ENCODE peak calls at places on chromosomes 11 and 22, in five cellular contexts. V, X, O, F and Y are unnamed samples.

GRCh38 chr11:46894961-46895360 is 23.4 kb downstream of the LRP4 start:
- DNase-seq in O (no peak), F (no peak), X (no peak), V (no peak), Y (no peak)

GRCh38 chr11:106608677-106609076 is 409.6 kb downstream of the GUCY1A2 start:
- DNase-seq in O (no peak), F (no peak), X (peak), V (no peak), Y (peak)

GRCh38 chr11:26766996-26767395 is 45.1 kb upstream of the SLC5A12 start:
- DNase-seq in O (no peak), X (no peak), V (no peak), F (no peak), Y (no peak)

GRCh38 chr22:27377501-27377900 is 424.1 kb downstream of the MN1 start:
- DNase-seq in V (no peak), F (no peak), X (peak), O (no peak), Y (no peak)

GRCh38 chr11:1335811-1336761 is 26.7 kb upstream of the TOLLIP start:
- DNase-seq in O (peak), F (peak), V (no peak), X (peak), Y (peak)

GRCh38 chr11:117521974-117522373 is 194.3 kb downstream of the CEP164 start:
- DNase-seq in X (no peak), O (no peak), F (no peak), V (no peak), Y (no peak)

GRCh38 chr11:26953770-26954392 is 40.0 kb upstream of the FIBIN start:
- DNase-seq in O (no peak), V (no peak), X (peak), F (no peak), Y (no peak)

GRCh38 chr11:120522736-120523135 is 11.2 kb downstream of the GRIK4 start:
- DNase-seq in F (no peak), V (no peak), O (no peak), X (no peak), Y (no peak)

GRCh38 chr22:44737414-44738346 is 14.7 kb upstream of the ARHGAP8 start:
- DNase-seq in V (no peak), X (no peak), O (no peak), F (no peak), Y (no peak)

GRCh38 chr22:50529416-50530279 is at the start of gene TYMP:
- DNase-seq in V (no peak), F (peak), O (no peak), X (peak), Y (no peak)

GRCh38 chr11:64267207-64267945 is 16.0 kb downstream of the PLCB3 start:
- DNase-seq in V (no peak), O (no peak), F (no peak), X (no peak), Y (no peak)

GRCh38 chr11:64060263-64060860 is 24.6 kb downstream of the FLRT1 start:
- DNase-seq in F (no peak), O (no peak), V (no peak), X (no peak), Y (no peak)

GRCh38 chr22:46742576-46743221 is 4.6 kb upstream of the CERK start:
- DNase-seq in F (no peak), V (no peak), X (no peak), O (no peak), Y (no peak)

GRCh38 chr22:29427176-29427760 is 11.1 kb upstream of the RFPL1 start:
- DNase-seq in X (no peak), V (no peak), O (no peak), F (no peak), Y (no peak)

GRCh38 chr11:72772059-72772458 is 19.9 kb upstream of the ARAP1 start:
- DNase-seq in X (no peak), V (no peak), O (no peak), F (no peak), Y (no peak)

GRCh38 chr11:35389112-35389511 is 30.2 kb downstream of the SLC1A2 start:
- DNase-seq in O (no peak), V (no peak), X (no peak), F (no peak), Y (no peak)

GRCh38 chr11:67310246-67311050 is 7.1 kb downstream of the SSH3 start:
- DNase-seq in X (peak), O (no peak), F (no peak), V (no peak), Y (no peak)

GRCh38 chr11:90288207-90288821 is 65.5 kb upstream of the CHORDC1 start:
- DNase-seq in V (peak), O (peak), X (peak), F (no peak), Y (no peak)

GRCh38 chr11:14358729-14359439 is at the start of gene RRAS2:
- DNase-seq in V (peak), O (peak), F (peak), X (peak), Y (no peak)

GRCh38 chr11:27921472-27921871 is 186.5 kb downstream of the KIF18A start:
- DNase-seq in O (no peak), V (no peak), F (no peak), X (peak), Y (no peak)

GRCh38 chr11:120516461-120517389 is 5.2 kb downstream of the GRIK4 start:
- DNase-seq in V (no peak), X (no peak), O (no peak), F (no peak), Y (no peak)